ENCODE peak calls at places on chromosomes 7 and 10, in six cellular contexts. L is heart left ventricle, H is ovary, W is uterus, O is A549, B is breast epithelium. T is an unnamed sample. For H3K9me3, the result is how much of the 10 kb centered on the place peaks cover.

GRCh38 chr10:114931072-114931679 is 6.8 kb upstream of the TRUB1 start:
- DNase-seq in L (no peak), H (no peak), W (no peak), O (no peak), B (no peak), T (no peak)

GRCh38 chr7:27739301-27739913 is 555 bp upstream of the TAX1BP1 start:
- DNase-seq in L (peak), H (no peak), W (no peak), O (no peak), B (no peak), T (no peak)

GRCh38 chr7:129279757-129280156 is 54.9 kb downstream of the AHCYL2 start:
- DNase-seq in L (no peak), H (no peak), W (no peak), O (no peak), B (no peak), T (no peak)

GRCh38 chr7:99268361-99268908 is 4.2 kb upstream of the MYH16 start:
- DNase-seq in L (no peak), H (no peak), W (no peak), O (no peak), B (no peak), T (no peak)

GRCh38 chr10:59709472-59710125 is at the start of gene SLC16A9:
- DNase-seq in L (peak), H (peak), W (peak), O (peak), B (peak), T (no peak)

GRCh38 chr7:46352335-46352954 is 431.4 kb upstream of the IGFBP3 start:
- DNase-seq in L (peak), H (no peak), W (peak), O (peak), B (no peak), T (no peak)

GRCh38 chr10:118832242-118832651 is 77.5 kb upstream of the CACUL1 start:
- DNase-seq in L (peak), H (no peak), W (peak), O (no peak), B (no peak), T (no peak)

GRCh38 chr10:97689637-97690036 is 2.6 kb upstream of the AVPI1 start:
- DNase-seq in L (no peak), H (no peak), W (no peak), O (peak), B (no peak), T (no peak)

GRCh38 chr10:71009031-71009605 is 120.8 kb upstream of the PCBD1 start:
- DNase-seq in L (no peak), H (no peak), W (no peak), O (no peak), B (no peak), T (no peak)

GRCh38 chr7:50229964-50230363 is 74.6 kb upstream of the IKZF1 start:
- DNase-seq in L (no peak), H (no peak), W (no peak), O (peak), B (no peak), T (no peak)

GRCh38 chr10:97333601-97334369 is 744 bp downstream of the FRAT2 start:
- DNase-seq in L (peak), H (peak), W (no peak), O (peak), B (no peak), T (peak)

GRCh38 chr7:32155712-32156111 is 85.5 kb upstream of the PDE1C start:
- DNase-seq in L (no peak), H (no peak), W (no peak), O (no peak), B (no peak), T (no peak)

GRCh38 chr10:121573541-121573941 is 24.7 kb downstream of the FGFR2 start:
- DNase-seq in L (no peak), H (no peak), W (no peak), O (no peak), B (no peak), T (no peak)

GRCh38 chr7:137146012-137146455 is 197.5 kb downstream of the PTN start:
- DNase-seq in L (no peak), H (no peak), W (no peak), O (no peak), B (no peak), T (no peak)

GRCh38 chr10:124008187-124008970 is 85.0 kb downstream of the CHST15 start:
- DNase-seq in L (no peak), H (peak), W (no peak), O (no peak), B (no peak), T (no peak)

GRCh38 chr7:115672024-115672423 is 358.5 kb downstream of the TFEC start:
- DNase-seq in L (no peak), H (no peak), W (no peak), O (no peak), B (no peak), T (no peak)

GRCh38 chr10:129962092-129962494 is 2.0 kb downstream of the EBF3 start:
- DNase-seq in L (no peak), H (no peak), W (peak), O (no peak), B (no peak), T (peak)

GRCh38 chr10:48693206-48693605 is 8.5 kb downstream of the WDFY4 start:
- DNase-seq in L (no peak), H (no peak), W (no peak), O (no peak), B (no peak), T (no peak)

GRCh38 chr7:81845628-81846259 is 75.9 kb upstream of the HGF start:
- DNase-seq in L (no peak), H (no peak), W (no peak), O (no peak), B (no peak), T (no peak)

GRCh38 chr7:155594163-155594732 is 47.9 kb upstream of the CNPY1 start:
- DNase-seq in L (no peak), H (no peak), W (no peak), O (no peak), B (no peak), T (peak)

GRCh38 chr10:97034301-97034700 is 151.5 kb downstream of the SLIT1 start:
- DNase-seq in L (no peak), H (no peak), W (no peak), O (no peak), B (no peak), T (no peak)

GRCh38 chr10:73244866-73245477 is 2.1 kb downstream of the DNAJC9 start:
- DNase-seq in L (no peak), H (no peak), W (no peak), O (no peak), B (no peak), T (no peak)

DNA sequence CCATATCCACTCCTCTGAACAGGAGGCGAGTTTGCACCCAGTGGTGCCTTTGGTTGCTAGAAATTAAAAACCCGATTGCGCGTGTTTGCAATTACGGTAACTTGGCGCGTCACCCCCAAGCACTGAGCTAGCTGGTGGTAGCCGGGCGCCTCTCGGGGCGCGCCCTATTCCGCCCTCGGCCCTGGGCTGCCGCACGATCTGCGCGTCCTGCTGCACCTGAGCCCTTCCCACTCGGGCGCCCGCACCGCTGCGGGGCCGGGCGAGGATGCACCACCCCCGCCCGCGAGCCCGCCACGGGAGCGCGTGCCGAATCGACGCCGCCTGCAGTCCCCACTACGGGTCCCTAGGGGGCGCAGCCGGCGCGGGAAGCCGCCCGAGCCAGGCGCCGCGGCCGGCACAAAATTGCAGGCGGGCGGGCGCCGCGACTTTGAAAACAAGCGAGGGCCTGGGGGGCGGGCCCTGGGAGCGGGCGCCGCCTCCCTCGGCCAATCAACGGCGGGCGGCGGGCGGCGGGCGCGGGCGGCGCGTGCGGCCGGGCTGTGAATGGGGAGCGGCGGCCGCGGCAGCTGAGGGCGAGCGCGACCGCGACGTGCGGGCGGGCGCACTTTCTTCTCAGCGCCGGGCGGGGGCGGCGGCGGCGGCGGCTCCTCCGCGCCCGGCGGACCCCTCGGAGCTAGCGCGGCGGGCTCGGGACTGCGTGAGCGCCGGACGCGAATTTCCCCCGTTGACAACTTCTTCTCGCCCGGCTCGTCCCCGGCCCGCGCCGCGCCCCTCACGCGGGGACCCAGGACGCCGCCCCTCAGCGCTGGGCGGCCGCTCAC is at the start of gene SDK1:
- DNase-seq in L (peak), H (peak), W (peak), O (peak), B (peak), T (peak)
- TF ChIP-seq POLR2A in L (peak), H (no peak), W (peak), O (no peak), B (no peak), T (peak)

DNA sequence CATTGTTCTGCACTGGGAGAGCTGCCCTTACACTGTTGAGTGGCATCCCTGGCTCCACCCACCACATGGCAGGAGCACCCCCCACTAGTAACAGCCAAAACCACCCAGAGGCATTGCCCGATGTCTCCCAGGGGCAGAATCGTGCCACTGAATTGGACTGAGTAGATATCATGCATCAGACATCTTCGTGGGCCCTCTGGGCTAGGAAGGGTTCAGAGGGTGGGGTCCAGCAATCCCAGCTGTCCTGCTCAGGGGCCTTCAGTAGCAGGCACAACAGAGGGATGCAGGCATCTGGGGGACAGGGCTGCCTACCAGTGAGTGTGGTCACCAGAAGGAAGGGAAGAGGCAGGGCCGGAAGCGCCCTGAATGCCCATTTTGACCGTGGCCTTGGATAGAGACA is 119.7 kb upstream of the PPP2R2D start:
- DNase-seq in L (no peak), H (no peak), W (no peak), O (no peak), B (no peak), T (no peak)
- H3K9me3 ChIP-seq in L (under half), H (under half), W (under half), O (under half), B (under half), T (under half)

GRCh38 chr7:66075590-66076458 is at the start of gene ASL:
- DNase-seq in L (peak), H (peak), W (peak), O (peak), B (peak), T (peak)
- TF ChIP-seq POLR2A in L (peak), H (peak), W (peak), O (peak), B (peak), T (peak)

GRCh38 chr7:52779004-52779403 is 256.4 kb upstream of the POM121L12 start:
- DNase-seq in L (no peak), H (no peak), W (no peak), O (no peak), B (no peak), T (no peak)
- H3K9me3 ChIP-seq in L (under half), H (under half), W (under half), O (under half), B (under half), T (under half)

T was measured in suprapubic skin.